ENCODE peak calls at places on chromosomes 4 and X, in five cellular contexts. C, E, M, V and F are unnamed samples.

GRCh38 chr4:128782076-128782715 is 27.3 kb upstream of the JADE1 start:
- DNase-seq in C (no peak), E (peak), M (peak), V (no peak), F (peak)

GRCh38 chr4:138055890-138056289 is 186.3 kb downstream of the SLC7A11 start:
- DNase-seq in C (no peak), E (no peak), M (no peak), V (no peak), F (no peak)

GRCh38 chr4:72109364-72109763 is 77.6 kb downstream of the NPFFR2 start:
- DNase-seq in C (no peak), E (no peak), M (no peak), V (no peak), F (no peak)

GRCh38 chr4:176286728-176287127 is 17.7 kb upstream of the ASB5 start:
- DNase-seq in C (no peak), E (no peak), M (no peak), V (no peak), F (no peak)

GRCh38 chr4:183580849-183581248 is 76.0 kb downstream of the ING2 start:
- DNase-seq in C (no peak), E (no peak), M (no peak), V (no peak), F (no peak)

GRCh38 chr4:166895771-166896170 is 338.5 kb downstream of the SPOCK3 start:
- DNase-seq in C (no peak), E (no peak), M (no peak), V (no peak), F (no peak)

GRCh38 chrX:30812326-30812725 is 76.7 kb downstream of the TAB3 start:
- DNase-seq in C (no peak), E (no peak), M (no peak), V (no peak), F (no peak)

GRCh38 chrX:123361371-123361770 is 177.3 kb downstream of the GRIA3 start:
- DNase-seq in C (no peak), E (peak), M (no peak), V (no peak), F (no peak)

GRCh38 chr4:88659061-88659889 is 38.4 kb downstream of the NAP1L5 start:
- DNase-seq in C (peak), E (peak), M (peak), V (peak), F (peak)

GRCh38 chrX:110407910-110408545 is 49.4 kb downstream of the RTL9 start:
- DNase-seq in C (peak), E (peak), M (peak), V (peak), F (peak)

GRCh38 chrX:2846992-2847391 is 18.3 kb downstream of the GYG2 start:
- DNase-seq in C (no peak), E (peak), M (no peak), V (no peak), F (no peak)

GRCh38 chr4:149999485-150000074 is 78.7 kb upstream of the DCLK2 start:
- DNase-seq in C (peak), E (peak), M (peak), V (no peak), F (peak)

GRCh38 chrX:20118065-20118824 is 1.5 kb upstream of the MAP7D2 start:
- DNase-seq in C (no peak), E (no peak), M (no peak), V (no peak), F (no peak)

GRCh38 chr4:7853271-7853670 is 86.4 kb downstream of the AFAP1 start:
- DNase-seq in C (no peak), E (no peak), M (no peak), V (no peak), F (no peak)

GRCh38 chr4:4411906-4412305 is 25.0 kb downstream of the NSG1 start:
- DNase-seq in C (no peak), E (no peak), M (no peak), V (no peak), F (no peak)

GRCh38 chrX:119943185-119943988 is at the start of gene NKAP:
- DNase-seq in C (peak), E (peak), M (peak), V (peak), F (peak)

GRCh38 chrX:148929686-148930085 is 429.3 kb downstream of the AFF2 start:
- DNase-seq in C (no peak), E (no peak), M (no peak), V (no peak), F (no peak)

GRCh38 chr4:134944115-134944514 is 742.5 kb upstream of the PABPC4L start:
- DNase-seq in C (no peak), E (no peak), M (no peak), V (no peak), F (no peak)

GRCh38 chrX:70262952-70263567 is 3.1 kb upstream of the P2RY4 start:
- DNase-seq in C (peak), E (peak), M (no peak), V (peak), F (no peak)

GRCh38 chr4:153728660-153729059 is 31.2 kb downstream of the RNF175 start:
- DNase-seq in C (no peak), E (no peak), M (no peak), V (no peak), F (no peak)

GRCh38 chr4:73620115-73620792 is at the start of gene RASSF6:
- DNase-seq in C (no peak), E (peak), M (peak), V (peak), F (no peak)

GRCh38 chr4:73922766-73923630 is 53.8 kb downstream of the CXCL1 start:
- DNase-seq in C (no peak), E (no peak), M (peak), V (no peak), F (no peak)

GRCh38 chrX:110442631-110443030 is 84.0 kb downstream of the RTL9 start:
- DNase-seq in C (peak), E (peak), M (no peak), V (no peak), F (no peak)

DNA sequence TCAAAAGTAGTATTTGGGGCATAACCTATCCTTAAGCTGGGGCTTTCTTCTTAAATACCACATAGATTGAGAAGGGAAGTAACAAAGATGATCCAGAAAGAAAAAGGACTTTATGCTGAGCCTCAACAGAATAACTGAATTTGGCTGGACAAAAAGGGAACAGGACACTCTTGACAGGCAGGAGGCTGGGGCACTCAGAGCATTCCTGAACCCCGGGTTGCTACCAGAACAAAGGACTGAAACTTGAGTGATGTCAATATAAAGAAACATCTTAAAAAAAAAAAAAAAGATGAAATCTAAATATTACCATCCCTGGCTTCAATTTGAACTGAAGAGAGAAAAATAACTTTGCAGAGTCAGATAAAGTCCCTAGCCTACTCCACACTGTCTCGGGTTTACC is 23.9 kb downstream of the RELL1 start:
- DNase-seq in C (no peak), E (no peak), M (no peak), V (no peak), F (no peak)
- H3K27ac ChIP-seq in C (peak), E (peak), M (no peak), V (no peak), F (no peak)

GRCh38 chr4:158811704-158812103 is 42.9 kb downstream of the FNIP2 start:
- DNase-seq in C (no peak), E (no peak), M (no peak), V (no peak), F (no peak)

GRCh38 chr4:158809611-158810486 is 41.0 kb downstream of the FNIP2 start:
- DNase-seq in C (no peak), E (no peak), M (peak), V (peak), F (no peak)

GRCh38 chr4:158810487-158811215 is 41.8 kb downstream of the FNIP2 start:
- DNase-seq in C (no peak), E (no peak), M (peak), V (peak), F (peak)

GRCh38 chr4:158812133-158812532 is 43.3 kb downstream of the FNIP2 start:
- DNase-seq in C (no peak), E (no peak), M (no peak), V (no peak), F (no peak)

GRCh38 chr4:158811216-158811540 is 42.4 kb downstream of the FNIP2 start:
- DNase-seq in C (no peak), E (no peak), M (no peak), V (no peak), F (no peak)
- H3K4me3 ChIP-seq in C (no peak), E (no peak), M (no peak), V (no peak), F (no peak)

DNA sequence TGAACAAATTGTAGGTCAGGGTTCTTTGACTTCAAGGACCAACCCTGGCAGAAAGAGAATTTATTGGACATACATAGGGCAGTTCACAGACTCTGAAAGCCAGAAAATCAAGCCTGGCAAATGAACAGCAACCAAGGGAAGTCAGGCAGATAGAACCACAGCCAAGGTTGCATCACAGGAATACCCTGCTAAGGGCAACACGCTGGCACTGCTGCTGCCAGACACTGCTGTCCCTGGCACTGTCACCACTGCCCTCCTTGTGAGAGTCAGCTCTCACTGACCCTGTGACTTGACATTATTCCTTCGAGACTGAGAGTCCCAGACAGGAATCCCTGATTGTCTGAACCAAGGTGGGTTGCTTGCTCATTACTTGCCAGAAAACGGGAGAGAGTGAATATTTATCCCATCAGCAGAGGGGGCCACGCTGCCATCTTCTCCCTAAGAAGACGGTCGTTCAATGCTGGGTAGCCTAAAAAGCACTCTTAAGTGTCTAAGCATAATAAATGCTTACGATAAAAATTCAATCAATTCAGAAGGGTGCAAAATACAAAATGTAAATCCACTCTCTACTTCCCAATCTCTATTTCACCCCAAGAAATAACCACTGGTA is 23.2 kb upstream of the PTTG2 start:
- DNase-seq in C (no peak), E (peak), M (no peak), V (peak), F (no peak)
- TF ChIP-seq CTCF in C (no peak), E (peak), M (no peak), V (no peak), F (no peak)

DNA sequence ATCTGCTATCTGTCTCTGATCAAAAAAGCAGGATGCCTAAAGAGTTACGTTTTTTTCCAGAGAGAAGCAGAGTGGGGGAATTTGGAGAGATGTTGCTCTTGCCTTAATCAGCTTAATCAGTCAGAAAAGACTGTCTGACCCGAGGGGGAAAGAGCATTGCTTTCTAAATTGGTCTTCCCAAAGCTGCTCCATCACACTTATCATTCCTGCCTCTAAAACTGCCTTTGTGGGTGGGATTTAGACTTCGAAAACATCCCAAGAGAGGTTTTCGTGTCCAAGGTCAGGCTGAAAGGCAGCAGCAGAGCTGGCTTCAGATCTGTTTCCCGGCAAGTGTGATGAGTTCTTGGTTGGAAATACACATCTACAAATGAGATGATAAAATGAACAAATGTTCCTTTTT is 155.2 kb downstream of the SH2D1A start:
- DNase-seq in C (no peak), E (no peak), M (no peak), V (no peak), F (no peak)
- H3K27ac ChIP-seq in C (no peak), E (no peak), M (no peak), V (no peak), F (no peak)

GRCh38 chr4:185805979-185806378 is 6.0 kb downstream of the SORBS2 start:
- DNase-seq in C (no peak), E (no peak), M (no peak), V (no peak), F (no peak)
- H3K4me3 ChIP-seq in C (no peak), E (peak), M (no peak), V (no peak), F (no peak)

GRCh38 chr4:99506781-99507180 is 4.0 kb upstream of the C4orf17 start:
- DNase-seq in C (no peak), E (no peak), M (no peak), V (no peak), F (no peak)

GRCh38 chr4:99510721-99511120 is at the start of gene C4orf17:
- DNase-seq in C (no peak), E (no peak), M (no peak), V (no peak), F (no peak)

GRCh38 chr4:99504804-99505502 is 5.9 kb upstream of the C4orf17 start:
- DNase-seq in C (no peak), E (no peak), M (no peak), V (no peak), F (no peak)

GRCh38 chr4:99507762-99508161 is 3.1 kb upstream of the C4orf17 start:
- DNase-seq in C (no peak), E (no peak), M (no peak), V (no peak), F (no peak)

GRCh38 chr4:99507349-99507748 is 3.5 kb upstream of the C4orf17 start:
- DNase-seq in C (no peak), E (no peak), M (no peak), V (no peak), F (no peak)
- TF ChIP-seq CTCF in C (no peak), E (no peak), M (no peak), V (no peak), F (no peak)

DNA sequence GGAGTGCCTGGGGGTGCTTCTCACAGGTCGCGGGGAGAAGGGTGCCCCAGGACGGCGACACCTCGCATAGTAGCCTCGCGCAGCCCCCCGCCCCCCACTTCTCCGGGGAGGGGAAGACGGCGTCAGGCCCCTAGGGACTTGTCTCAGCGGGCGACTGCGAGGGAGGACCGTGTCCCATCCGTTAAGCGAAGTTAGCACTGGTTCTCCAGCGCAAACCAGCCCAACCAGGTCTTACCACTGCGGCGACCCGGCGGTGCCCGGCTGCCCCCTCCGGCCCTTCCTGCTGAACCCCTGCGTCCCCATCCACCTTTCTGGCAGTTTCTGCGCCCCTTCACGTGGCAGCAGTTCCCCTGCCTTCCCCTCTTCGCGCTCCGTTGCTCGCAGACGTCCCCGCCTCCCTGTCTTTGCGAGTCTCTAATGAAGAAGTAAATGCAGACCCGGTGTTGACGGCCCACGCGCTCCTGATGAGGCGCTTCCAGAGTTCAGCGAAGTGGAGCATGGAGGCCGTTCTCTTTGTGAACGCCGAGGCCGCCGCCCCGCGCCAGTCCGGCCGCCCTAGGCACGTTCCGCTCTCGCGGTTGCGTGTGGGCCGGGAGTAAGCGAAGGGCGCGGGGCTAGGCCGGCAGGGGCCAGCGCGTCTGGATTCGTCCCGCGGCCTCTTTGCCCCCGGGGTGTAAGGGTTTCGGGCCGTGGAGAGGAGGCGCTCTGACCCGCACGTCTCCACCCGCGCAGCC is 3.0 kb downstream of the SLIT2 start:
- DNase-seq in C (no peak), E (peak), M (no peak), V (no peak), F (peak)
- H3K27ac ChIP-seq in C (no peak), E (no peak), M (no peak), V (peak), F (peak)

GRCh38 chr4:159370316-159370715 is 267.4 kb downstream of the RAPGEF2 start:
- DNase-seq in C (no peak), E (no peak), M (no peak), V (no peak), F (no peak)

GRCh38 chr4:159368320-159368719 is 265.4 kb downstream of the RAPGEF2 start:
- DNase-seq in C (no peak), E (no peak), M (no peak), V (no peak), F (no peak)

GRCh38 chr4:159369256-159369655 is 266.4 kb downstream of the RAPGEF2 start:
- DNase-seq in C (no peak), E (no peak), M (no peak), V (no peak), F (no peak)

GRCh38 chr4:159367421-159368105 is 264.7 kb downstream of the RAPGEF2 start:
- DNase-seq in C (no peak), E (no peak), M (no peak), V (no peak), F (no peak)

GRCh38 chr4:159366966-159367365 is 264.1 kb downstream of the RAPGEF2 start:
- DNase-seq in C (no peak), E (no peak), M (no peak), V (no peak), F (no peak)
- H3K4me3 ChIP-seq in C (no peak), E (no peak), M (no peak), V (no peak), F (no peak)